ENCODE peak calls at places on chromosomes 2 and 18, in ten cellular contexts. R, P, D, O, L, A, F, J, I and X are unnamed samples.

GRCh38 chr2:204108301-204108700 is 171.7 kb downstream of the ICOS start:
- DNase-seq in R (peak), P (no peak), D (no peak), O (peak), L (peak), A (peak), F (no peak), J (no peak), I (peak), X (no peak)

GRCh38 chr2:215396595-215397313 is 39.1 kb downstream of the FN1 start:
- DNase-seq in R (peak), P (peak), D (no peak), O (no peak), L (no peak), A (no peak), F (no peak), J (no peak), I (no peak), X (no peak)

GRCh38 chr2:45821558-45822271 is 170.2 kb downstream of the PRKCE start:
- DNase-seq in R (peak), P (peak), D (peak), O (no peak), L (no peak), A (peak), F (peak), J (no peak), I (no peak), X (peak)

GRCh38 chr2:109129356-109129920 is 433 bp downstream of the SH3RF3 start:
- DNase-seq in R (peak), P (peak), D (peak), O (no peak), L (peak), A (peak), F (peak), J (peak), I (peak), X (no peak)

GRCh38 chr2:230042195-230042594 is 26.5 kb downstream of the SLC16A14 start:
- DNase-seq in R (peak), P (peak), D (no peak), O (no peak), L (no peak), A (no peak), F (no peak), J (no peak), I (no peak), X (no peak)

GRCh38 chr18:49857708-49858107 is 44.4 kb upstream of the ACAA2 start:
- DNase-seq in R (no peak), P (no peak), D (no peak), O (no peak), L (no peak), A (no peak), F (no peak), J (no peak), I (no peak), X (no peak)

GRCh38 chr2:188629890-188630483 is 338.3 kb downstream of the GULP1 start:
- DNase-seq in R (peak), P (peak), D (peak), O (no peak), L (no peak), A (peak), F (no peak), J (no peak), I (no peak), X (no peak)

GRCh38 chr2:10414000-10414451 is 34.1 kb downstream of the ODC1 start:
- DNase-seq in R (peak), P (peak), D (peak), O (no peak), L (no peak), A (no peak), F (no peak), J (no peak), I (no peak), X (peak)

GRCh38 chr2:237207641-237208040 is 122.0 kb downstream of the COPS8 start:
- DNase-seq in R (peak), P (peak), D (peak), O (no peak), L (no peak), A (no peak), F (peak), J (no peak), I (no peak), X (peak)

GRCh38 chr2:205427112-205427511 is 255.2 kb upstream of the NRP2 start:
- DNase-seq in R (peak), P (peak), D (no peak), O (no peak), L (no peak), A (no peak), F (no peak), J (no peak), I (no peak), X (no peak)

GRCh38 chr18:22628795-22629194 is 211.1 kb upstream of the CTAGE1 start:
- DNase-seq in R (no peak), P (no peak), D (no peak), O (no peak), L (no peak), A (no peak), F (no peak), J (no peak), I (no peak), X (no peak)

GRCh38 chr2:191665286-191665685 is 12.7 kb upstream of the NABP1 start:
- DNase-seq in R (peak), P (peak), D (no peak), O (no peak), L (no peak), A (no peak), F (no peak), J (no peak), I (no peak), X (no peak)

GRCh38 chr2:199100326-199101110 is 357.2 kb downstream of the SATB2 start:
- DNase-seq in R (peak), P (peak), D (no peak), O (no peak), L (no peak), A (no peak), F (no peak), J (no peak), I (no peak), X (no peak)

GRCh38 chr2:156792242-156792840 is 356.2 kb downstream of the GPD2 start:
- DNase-seq in R (no peak), P (no peak), D (no peak), O (no peak), L (no peak), A (no peak), F (no peak), J (no peak), I (no peak), X (no peak)

GRCh38 chr2:84177733-84178132 is 281.3 kb downstream of the SUCLG1 start:
- DNase-seq in R (no peak), P (no peak), D (no peak), O (no peak), L (no peak), A (no peak), F (no peak), J (no peak), I (no peak), X (no peak)

GRCh38 chr2:39968037-39968436 is 189.0 kb upstream of the THUMPD2 start:
- DNase-seq in R (no peak), P (no peak), D (no peak), O (no peak), L (no peak), A (no peak), F (no peak), J (no peak), I (no peak), X (no peak)

GRCh38 chr2:186130678-186131511 is 355.2 kb upstream of the ZC3H15 start:
- DNase-seq in R (peak), P (no peak), D (no peak), O (no peak), L (no peak), A (no peak), F (no peak), J (no peak), I (no peak), X (no peak)

GRCh38 chr2:170362313-170362795 is 184.4 kb downstream of the MYO3B start:
- DNase-seq in R (no peak), P (no peak), D (no peak), O (no peak), L (no peak), A (no peak), F (no peak), J (no peak), I (no peak), X (no peak)

GRCh38 chr2:170362895-170363582 is 185.1 kb downstream of the MYO3B start:
- DNase-seq in R (peak), P (no peak), D (no peak), O (no peak), L (no peak), A (no peak), F (no peak), J (no peak), I (no peak), X (no peak)

GRCh38 chr2:170360546-170361358 is 182.8 kb downstream of the MYO3B start:
- DNase-seq in R (no peak), P (no peak), D (no peak), O (no peak), L (no peak), A (no peak), F (no peak), J (no peak), I (no peak), X (no peak)

GRCh38 chr2:170359466-170359865 is 181.5 kb downstream of the MYO3B start:
- DNase-seq in R (no peak), P (no peak), D (no peak), O (no peak), L (no peak), A (no peak), F (no peak), J (no peak), I (no peak), X (no peak)

GRCh38 chr2:170361359-170361936 is 183.5 kb downstream of the MYO3B start:
- DNase-seq in R (peak), P (peak), D (peak), O (peak), L (peak), A (peak), F (no peak), J (peak), I (peak), X (peak)
- TF ChIP-seq CTCF in R (peak), P (peak), D (peak), O (peak), L (peak), A (peak), F (peak), J (peak), I (peak), X (peak)

GRCh38 chr18:63407734-63408133 is 14.5 kb downstream of the VPS4B start:
- DNase-seq in R (no peak), P (no peak), D (no peak), O (no peak), L (no peak), A (no peak), F (no peak), J (no peak), I (no peak), X (no peak)
- TF ChIP-seq CTCF in R (no peak), P (no peak), D (no peak), O (no peak), L (no peak), A (no peak), F (no peak), J (no peak), I (no peak), X (no peak)

DNA sequence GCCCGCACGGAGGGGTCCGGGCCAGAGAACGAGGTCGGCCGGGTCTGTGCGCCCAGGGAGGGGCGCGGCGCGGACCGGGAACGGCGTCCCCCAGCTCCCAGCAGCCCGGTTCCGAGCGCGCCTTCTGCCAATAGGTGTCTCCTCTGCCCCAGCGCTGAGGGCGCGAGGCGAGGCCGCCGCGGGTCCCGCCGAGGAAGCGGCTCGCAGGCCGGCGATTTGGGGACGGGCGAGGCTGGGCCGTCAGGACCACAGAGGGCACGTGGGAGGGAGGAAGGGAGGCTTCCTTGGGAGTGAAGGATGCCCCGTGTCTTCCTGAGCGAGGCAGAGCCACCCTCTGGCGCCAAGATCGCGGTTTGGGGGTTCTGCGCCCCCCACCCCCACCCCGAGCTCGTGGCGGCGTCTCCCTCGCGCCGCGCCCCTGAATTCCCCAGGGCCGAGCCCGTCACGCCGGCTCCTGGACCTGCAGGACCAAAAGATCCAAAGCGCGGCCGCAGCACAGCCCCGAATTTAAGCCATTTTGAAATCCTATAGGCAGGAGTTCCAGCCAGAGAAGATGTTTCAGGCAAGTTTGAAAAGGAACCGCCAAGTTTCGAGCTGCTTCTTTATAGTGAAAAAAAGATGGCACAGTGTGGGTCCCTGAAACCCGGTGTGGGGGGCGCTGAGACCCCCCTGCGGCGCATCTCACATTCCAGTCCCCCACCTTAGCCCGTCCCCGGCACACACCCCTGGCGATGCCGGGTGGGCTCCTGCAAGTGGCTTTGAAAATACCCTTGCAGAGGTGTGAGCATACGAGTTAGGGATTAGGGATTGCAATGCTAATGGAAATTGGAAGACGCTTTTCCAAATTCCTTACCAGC is 929 bp downstream of the NFATC1 start:
- DNase-seq in R (peak), P (peak), D (peak), O (peak), L (peak), A (peak), F (peak), J (peak), I (peak), X (no peak)
- TF ChIP-seq CTCF in R (no peak), P (no peak), D (no peak), O (no peak), L (peak), A (peak), F (peak), J (no peak), I (no peak), X (no peak)

DNA sequence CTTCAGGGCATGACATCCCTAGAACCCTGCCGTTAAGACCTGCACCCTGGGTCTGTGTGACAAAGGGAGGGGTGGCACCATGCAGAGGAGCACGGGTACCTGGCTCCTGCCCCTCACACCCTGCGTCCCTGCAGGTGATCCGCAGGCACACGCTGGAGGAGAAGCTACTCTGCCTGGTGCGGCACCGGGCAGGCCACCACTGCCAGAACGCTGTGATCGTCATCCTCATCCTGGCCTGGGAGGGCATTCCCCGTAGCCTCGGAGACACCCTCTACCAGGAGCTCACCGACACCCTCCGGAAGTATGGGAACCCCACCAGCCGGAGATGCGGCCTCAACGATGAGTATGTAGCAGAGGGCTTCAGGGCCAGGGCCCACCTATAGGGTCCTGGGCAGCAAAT is 60.0 kb downstream of the BOLA3 start:
- DNase-seq in R (no peak), P (no peak), D (no peak), O (no peak), L (no peak), A (no peak), F (no peak), J (no peak), I (no peak), X (no peak)
- TF ChIP-seq CTCF in R (no peak), P (no peak), D (no peak), O (no peak), L (no peak), A (no peak), F (no peak), J (no peak), I (no peak), X (no peak)

DNA sequence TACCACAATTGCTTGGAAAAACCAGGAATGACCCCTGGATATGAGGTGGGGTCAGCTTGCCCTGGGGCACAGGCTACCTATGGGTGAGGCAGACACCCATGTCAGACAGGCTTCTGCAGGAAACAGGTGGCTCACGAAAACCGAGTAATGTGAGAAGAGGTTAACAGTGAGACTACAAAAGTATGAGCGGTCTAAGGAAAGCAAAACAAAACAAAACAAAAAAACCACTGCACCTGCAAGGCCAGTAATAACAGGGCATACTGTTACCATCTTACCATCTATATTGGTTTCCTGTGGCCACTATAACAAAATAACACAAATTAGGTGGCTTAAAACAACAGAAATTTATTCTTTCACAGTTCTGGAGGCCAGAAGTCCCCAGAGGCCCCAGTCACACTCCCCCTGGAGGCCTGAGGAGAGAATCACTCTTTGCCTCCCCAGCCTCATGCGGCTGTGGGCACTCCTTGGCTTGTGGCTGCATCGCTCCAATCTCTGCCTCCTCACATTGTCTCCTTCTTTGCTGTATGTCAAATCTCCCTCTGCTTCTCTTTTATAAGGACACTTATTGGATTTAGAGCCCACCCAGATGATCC is 86.6 kb upstream of the EPC2 start:
- DNase-seq in R (no peak), P (no peak), D (no peak), O (no peak), L (no peak), A (no peak), F (no peak), J (no peak), I (no peak), X (no peak)
- TF ChIP-seq CTCF in R (peak), P (no peak), D (no peak), O (no peak), L (no peak), A (no peak), F (no peak), J (no peak), I (no peak), X (no peak)

GRCh38 chr2:159584796-159585195 is 31.6 kb downstream of the BAZ2B start:
- DNase-seq in R (no peak), P (no peak), D (no peak), O (no peak), L (no peak), A (no peak), F (no peak), J (no peak), I (no peak), X (no peak)

GRCh38 chr2:159586034-159586433 is 30.3 kb downstream of the BAZ2B start:
- DNase-seq in R (no peak), P (no peak), D (no peak), O (no peak), L (no peak), A (no peak), F (no peak), J (no peak), I (no peak), X (no peak)

GRCh38 chr2:159589286-159589685 is 27.1 kb downstream of the BAZ2B start:
- DNase-seq in R (no peak), P (no peak), D (no peak), O (no peak), L (no peak), A (no peak), F (no peak), J (no peak), I (no peak), X (no peak)

GRCh38 chr2:159591221-159591620 is 25.1 kb downstream of the BAZ2B start:
- DNase-seq in R (no peak), P (no peak), D (no peak), O (no peak), L (no peak), A (no peak), F (no peak), J (no peak), I (no peak), X (no peak)

DNA sequence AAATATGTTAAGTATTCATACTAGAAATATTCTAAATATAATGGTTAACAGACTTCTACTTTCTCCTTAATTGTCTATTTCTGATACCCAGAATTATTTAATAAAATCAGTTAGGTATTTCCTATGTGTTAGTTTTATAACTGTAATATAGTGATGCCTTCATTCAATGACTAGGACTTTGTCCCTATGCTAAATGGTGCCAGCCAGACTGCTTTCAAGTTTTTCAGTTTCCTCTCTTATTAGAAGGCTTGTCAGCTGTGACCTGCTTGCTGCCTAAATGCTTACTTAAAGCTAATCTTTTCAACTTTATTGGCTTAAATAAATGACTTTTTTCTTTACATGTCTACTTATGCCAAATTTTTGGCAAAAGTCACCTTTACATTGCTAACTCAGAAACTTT is 30.7 kb downstream of the BAZ2B start:
- DNase-seq in R (no peak), P (no peak), D (no peak), O (no peak), L (no peak), A (no peak), F (no peak), J (no peak), I (no peak), X (no peak)
- TF ChIP-seq CTCF in R (no peak), P (no peak), D (no peak), O (no peak), L (no peak), A (no peak), F (no peak), J (no peak), I (no peak), X (no peak)

DNA sequence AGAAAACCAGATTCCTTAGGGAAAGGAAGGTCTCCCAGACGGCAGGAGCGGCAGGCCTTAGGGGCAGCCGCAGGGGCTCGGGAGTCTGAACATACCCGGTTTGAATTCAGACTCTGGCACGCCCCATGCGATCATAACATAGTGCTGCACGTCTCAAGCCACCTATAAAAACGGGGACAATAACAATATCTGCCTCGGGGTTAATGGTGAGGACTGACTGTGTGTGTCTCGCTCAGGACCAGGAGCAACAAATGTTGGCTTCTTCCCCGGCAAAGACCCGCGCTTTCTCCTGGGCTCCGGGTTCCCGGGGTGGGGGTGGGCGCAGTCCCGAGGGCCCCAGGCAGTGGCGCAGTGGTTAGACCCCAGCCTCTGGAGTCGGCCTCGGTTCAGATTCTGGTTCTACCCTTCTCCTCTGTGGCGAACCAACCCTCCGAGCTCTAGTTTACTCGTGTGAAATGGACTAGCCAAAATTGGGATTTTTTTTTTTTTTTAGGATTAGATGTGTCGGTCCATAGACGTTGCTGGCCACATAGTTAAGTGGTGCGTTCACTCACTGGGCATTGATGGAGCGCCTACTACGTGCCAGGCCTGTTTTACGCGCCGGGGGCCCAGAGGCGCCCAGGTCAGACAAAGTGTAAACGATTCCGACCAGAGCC is 959 bp upstream of the SH3BP4 start:
- DNase-seq in R (peak), P (peak), D (peak), O (no peak), L (no peak), A (no peak), F (no peak), J (no peak), I (no peak), X (no peak)
- TF ChIP-seq CTCF in R (no peak), P (no peak), D (no peak), O (no peak), L (no peak), A (no peak), F (no peak), J (peak), I (no peak), X (no peak)